ENCODE peak calls at places on chromosomes 6 and 20, in four cellular contexts. F is trophoblast cell, U is H9, N is astrocyte. S is an unnamed sample.

GRCh38 chr6:32973934-32974333 is 5.5 kb downstream of the BRD2 start:
- DNase-seq in F (peak; percentile 40), U (no peak), N (peak; percentile 49), S (no peak)

GRCh38 chr6:168133186-168133585 is 54.2 kb upstream of the FRMD1 start:
- DNase-seq in F (no peak), U (peak; percentile 46), N (peak; percentile 52), S (no peak)

GRCh38 chr6:74657033-74657432 is 548.8 kb downstream of the COL12A1 start:
- DNase-seq in F (no peak), U (no peak), N (peak; percentile 49), S (no peak)

GRCh38 chr20:43751167-43752050 is 24.6 kb upstream of the GTSF1L start:
- DNase-seq in F (no peak), U (no peak), N (peak; percentile 91), S (no peak)

GRCh38 chr6:106339334-106340029 is 13.9 kb upstream of the ATG5 start:
- DNase-seq in F (peak; percentile 83), U (peak; percentile 78), N (peak; percentile 52), S (peak; percentile 69)

GRCh38 chr6:18507018-18507415 is 119.9 kb downstream of the RNF144B start:
- DNase-seq in F (no peak), U (no peak), N (no peak), S (no peak)

GRCh38 chr6:78598966-78599365 is 268.4 kb upstream of the IRAK1BP1 start:
- DNase-seq in F (peak; percentile 63), U (no peak), N (peak; percentile 99), S (peak; percentile 97)

GRCh38 chr20:16280219-16280618 is 293.0 kb downstream of the KIF16B start:
- DNase-seq in F (no peak), U (no peak), N (no peak), S (no peak)

GRCh38 chr6:168102093-168102985 is 23.3 kb upstream of the FRMD1 start:
- DNase-seq in F (no peak), U (no peak), N (no peak), S (no peak)

GRCh38 chr6:70686548-70687133 is 19.0 kb downstream of the SMAP1 start:
- DNase-seq in F (peak; percentile 77), U (no peak), N (no peak), S (no peak)

GRCh38 chr20:62359491-62360121 is 7.5 kb downstream of the LAMA5 start:
- DNase-seq in F (peak; percentile 38), U (peak; percentile 32), N (peak; percentile 45), S (no peak)

GRCh38 chr6:169097336-169098052 is 156.2 kb downstream of the THBS2 start:
- DNase-seq in F (peak; percentile 97), U (no peak), N (peak; percentile 100), S (no peak)

GRCh38 chr6:110649704-110650103 is 165.6 kb downstream of the CDK19 start:
- DNase-seq in F (no peak), U (no peak), N (no peak), S (no peak)

GRCh38 chr6:166435574-166435973 is 52.8 kb upstream of the MPC1 start:
- DNase-seq in F (no peak), U (peak; percentile 25), N (no peak), S (no peak)

GRCh38 chr20:4808872-4809271 is 87.2 kb downstream of the PRND start:
- DNase-seq in F (peak; percentile 49), U (no peak), N (peak; percentile 30), S (no peak)

GRCh38 chr6:127483399-127484055 is 24.3 kb upstream of the KIAA0408 start:
- DNase-seq in F (no peak), U (peak; percentile 76), N (no peak), S (no peak)

GRCh38 chr6:36353411-36353915 is 16.8 kb upstream of the BNIP5 start:
- DNase-seq in F (peak; percentile 77), U (no peak), N (peak; percentile 97), S (no peak)
- H3K9ac ChIP-seq in F (no peak overlapping the region), U (no peak overlapping the region), N (no peak overlapping the region), S (no peak overlapping the region)

DNA sequence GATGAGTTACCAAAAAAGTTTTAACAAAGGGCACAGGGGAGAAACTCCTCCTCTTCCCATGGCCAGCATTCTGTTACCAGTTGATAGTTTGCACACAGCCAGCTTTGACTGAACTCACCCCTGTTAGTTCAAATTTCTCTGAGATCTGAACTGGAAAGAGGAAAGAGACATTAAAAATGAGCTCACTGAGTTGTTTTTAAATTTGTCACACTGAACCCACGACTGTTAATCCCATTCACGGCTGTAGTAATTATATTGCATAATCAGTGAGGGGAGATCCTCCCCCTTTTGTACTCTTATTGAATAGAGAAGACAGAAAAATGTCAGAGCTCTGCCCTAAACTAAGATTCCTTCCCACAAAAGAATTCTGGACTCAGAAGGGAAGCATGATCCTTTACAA is 17.5 kb upstream of the DSP start:
- DNase-seq in F (no peak), U (no peak), N (no peak), S (no peak)
- H3K9ac ChIP-seq in F (no peak overlapping the region), U (no peak overlapping the region), N (no peak overlapping the region), S (no peak overlapping the region)

GRCh38 chr20:19940945-19941590 is 76.1 kb upstream of the NAA20 start:
- DNase-seq in F (no peak), U (no peak), N (no peak), S (no peak)
- H3K9ac ChIP-seq in F (no peak overlapping the region), U (no peak overlapping the region), N (no peak overlapping the region), S (no peak overlapping the region)

GRCh38 chr20:458766-459165 is 3.6 kb downstream of the TBC1D20 start:
- DNase-seq in F (no peak), U (no peak), N (no peak), S (no peak)
- H3K9ac ChIP-seq in F (no peak overlapping the region), U (no peak overlapping the region), N (no peak overlapping the region), S (no peak overlapping the region)

S was measured in keratinocyte.